ENCODE peak calls at places on chromosome 6, in ten cellular contexts. I is suprapubic skin, L is astrocyte, M is pancreas, A is neural progenitor cell, G is MM.1S, X is thoracic aorta, P is K562, W is HCT116, E is GM12865. Y is an unnamed sample.

GRCh38 chr6:143872211-143872610 is 7.9 kb downstream of the ZC2HC1B start:
- DNase-seq in P (no peak), X (no peak), W (no peak), A (no peak), L (no peak), G (peak; percentile 31), M (no peak), I (no peak), E (peak; percentile 58), Y (no peak)

GRCh38 chr6:31464252-31465184 is 33.4 kb upstream of the MICB start:
- DNase-seq in X (no peak), P (no peak), M (no peak), L (no peak), I (no peak), W (no peak), E (no peak), G (no peak), A (no peak), Y (no peak)

GRCh38 chr6:87763901-87764300 is 61.9 kb upstream of the AKIRIN2 start:
- DNase-seq in E (no peak), G (no peak), W (no peak), A (no peak), X (no peak), P (no peak), I (no peak), M (no peak), L (no peak), Y (no peak)

GRCh38 chr6:87277123-87277522 is 45.3 kb upstream of the SMIM8 start:
- DNase-seq in P (no peak), W (no peak), E (peak; percentile 31), X (no peak), A (no peak), M (no peak), G (no peak), I (no peak), L (no peak), Y (peak; percentile 7)

GRCh38 chr6:34596798-34597197 is 40.7 kb upstream of the SPDEF start:
- DNase-seq in L (no peak), I (no peak), E (no peak), G (no peak), M (no peak), X (no peak), A (no peak), P (no peak), W (no peak), Y (no peak)

GRCh38 chr6:20085817-20086216 is 126.5 kb downstream of the MBOAT1 start:
- DNase-seq in I (no peak), X (no peak), G (no peak), W (no peak), L (no peak), A (no peak), P (no peak), M (no peak), E (no peak), Y (no peak)

GRCh38 chr6:4134841-4135664 is at the start of gene ECI2:
- DNase-seq in P (peak; percentile 69), W (no peak), E (peak; percentile 69), G (peak; percentile 64), A (peak; percentile 92), X (peak; percentile 50), I (peak; percentile 85), L (peak; percentile 30), M (peak; percentile 82), Y (peak; percentile 62)

GRCh38 chr6:42790549-42791181 is 8.8 kb downstream of the BICRAL start:
- DNase-seq in M (no peak), L (no peak), E (no peak), I (no peak), W (no peak), P (peak; percentile 13), X (no peak), A (peak; percentile 56), G (no peak), Y (no peak)

GRCh38 chr6:125154184-125155135 is 887 bp downstream of the TPD52L1 start:
- DNase-seq in E (peak; percentile 17), W (peak; percentile 51), P (peak; percentile 51), X (no peak), A (peak; percentile 60), M (peak; percentile 76), L (peak; percentile 25), I (no peak), G (no peak), Y (no peak)

GRCh38 chr6:154277578-154278128 is 79.0 kb downstream of the IPCEF1 start:
- DNase-seq in E (no peak), A (no peak), G (no peak), I (no peak), M (no peak), W (no peak), L (no peak), P (no peak), X (no peak), Y (no peak)

GRCh38 chr6:19333936-19334335 is 503.2 kb upstream of the ID4 start:
- DNase-seq in I (no peak), W (no peak), M (no peak), G (no peak), A (no peak), L (peak; percentile 71), P (no peak), X (no peak), E (no peak), Y (no peak)

GRCh38 chr6:131459005-131459404 is 114.0 kb upstream of the ARG1 start:
- DNase-seq in W (no peak), P (no peak), I (no peak), M (no peak), E (no peak), G (no peak), X (no peak), A (no peak), L (no peak), Y (no peak)

GRCh38 chr6:170051229-170052172 is 239.4 kb downstream of the DLL1 start:
- DNase-seq in G (no peak), X (no peak), I (peak; percentile 77), P (no peak), A (no peak), E (no peak), M (peak; percentile 44), W (no peak), L (no peak), Y (no peak)

GRCh38 chr6:98295776-98296175 is 538.6 kb upstream of the POU3F2 start:
- DNase-seq in M (no peak), I (no peak), E (no peak), A (peak; percentile 72), X (no peak), P (no peak), L (no peak), W (no peak), G (no peak), Y (no peak)

GRCh38 chr6:107704377-107705013 is 119.6 kb downstream of the SCML4 start:
- DNase-seq in X (no peak), A (peak; percentile 67), G (peak; percentile 31), E (peak; percentile 55), M (no peak), L (peak; percentile 30), P (peak; percentile 63), W (peak; percentile 18), I (no peak), Y (peak; percentile 44)

GRCh38 chr6:153032255-153032882 is 29.9 kb upstream of the MTRF1L start:
- DNase-seq in L (peak; percentile 51), M (no peak), I (no peak), A (peak; percentile 9), G (peak; percentile 29), X (no peak), E (peak; percentile 18), P (no peak), W (peak; percentile 27), Y (peak; percentile 75)

GRCh38 chr6:27111743-27112142 is 135.8 kb upstream of the PRSS16 start:
- DNase-seq in X (no peak), M (no peak), A (no peak), L (no peak), W (no peak), I (no peak), P (no peak), E (no peak), G (no peak), Y (no peak)
- H3K4me3 ChIP-seq in X (no peak overlapping the region), M (no peak overlapping the region), A (no peak overlapping the region), L (no peak overlapping the region), W (no peak overlapping the region), I (no peak overlapping the region), P (no peak overlapping the region), E (no peak overlapping the region), G (no peak overlapping the region), Y (no peak overlapping the region)

DNA sequence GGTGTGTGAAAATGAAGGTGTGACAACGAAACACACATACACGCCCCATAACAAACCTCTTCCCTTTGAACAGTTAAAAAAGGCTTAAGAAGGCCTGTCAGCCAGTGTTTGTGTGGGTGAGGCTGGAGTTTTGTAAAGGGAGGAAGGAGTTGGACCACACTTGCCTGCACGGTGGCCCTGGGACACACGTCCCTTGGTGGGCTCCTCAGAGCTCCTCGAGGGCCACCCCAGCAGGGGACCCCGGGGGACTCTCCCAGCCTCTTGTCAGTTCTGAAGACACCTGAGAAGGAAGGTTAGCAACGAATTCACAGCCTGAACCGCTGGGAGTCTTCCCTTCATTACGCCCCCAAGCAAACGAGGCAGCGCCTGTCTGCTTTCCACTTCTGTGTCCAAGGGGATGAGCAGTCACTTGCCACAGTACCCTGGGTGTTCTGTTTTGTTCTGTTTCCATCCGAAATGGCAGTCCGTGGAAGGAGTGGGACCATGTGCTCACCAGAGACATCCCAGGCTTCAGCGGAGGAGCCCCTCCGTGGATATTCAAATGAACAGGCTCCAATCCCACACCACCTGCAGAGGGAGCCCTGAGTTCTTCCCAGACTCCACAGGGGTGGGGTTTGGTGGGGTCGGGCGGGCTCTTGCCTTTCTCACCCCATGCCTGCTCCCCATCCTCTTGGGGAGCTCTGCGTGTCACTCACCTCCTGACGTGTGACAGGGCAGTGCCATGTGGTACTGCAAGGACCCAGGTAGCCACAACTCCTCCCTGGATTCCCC is 68.6 kb downstream of the NRN1 start:
- DNase-seq in X (no peak), P (no peak), I (no peak), W (no peak), A (no peak), M (no peak), G (no peak), L (no peak), E (no peak), Y (no peak)
- TF ChIP-seq CTCF in X (no peak), P (no peak), I (no peak), W (no peak), A (peak; percentile 17), M (no peak), G (no peak), L (no peak), E (no peak), Y (no peak)

DNA sequence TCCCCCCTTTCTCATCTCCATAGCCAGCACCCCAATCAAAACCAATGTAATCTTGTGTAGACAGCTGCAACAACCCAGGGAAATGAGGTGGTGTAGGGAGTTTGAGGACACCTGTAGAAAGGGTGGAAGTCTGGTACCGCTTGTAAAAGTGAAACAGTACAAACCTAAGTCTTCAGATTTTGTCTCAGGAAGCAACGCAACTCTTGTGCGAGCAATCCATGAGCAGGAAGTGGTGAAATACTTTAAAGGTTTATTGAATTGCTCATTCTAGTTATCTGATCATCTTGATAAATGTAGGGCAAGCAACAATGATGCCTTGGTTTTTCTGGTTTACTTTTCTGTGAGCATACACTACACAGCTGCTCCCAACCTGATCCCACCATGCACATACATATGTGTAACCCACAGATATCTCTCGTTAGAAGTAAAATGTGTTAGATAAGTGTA is 71.1 kb upstream of the THEMIS start:
- DNase-seq in I (no peak), E (peak; percentile 21), L (peak; percentile 93), P (no peak), X (no peak), G (no peak), A (no peak), W (no peak), M (no peak), Y (peak; percentile 72)
- H3K4me3 ChIP-seq in I (no peak overlapping the region), E (no peak overlapping the region), L (peak overlapping the region; percentile 36), P (no peak overlapping the region), X (no peak overlapping the region), G (no peak overlapping the region), A (no peak overlapping the region), W (no peak overlapping the region), M (no peak overlapping the region), Y (no peak overlapping the region)

GRCh38 chr6:26258199-26258977 is 106.6 kb upstream of the BTN3A2 start:
- DNase-seq in P (peak; percentile 51), A (peak; percentile 39), E (peak; percentile 21), L (no peak), I (no peak), W (no peak), G (no peak), X (no peak), M (no peak), Y (no peak)
- TF ChIP-seq CTCF in P (peak; percentile 41), A (peak; percentile 46), E (peak; percentile 13), L (peak; percentile 13), I (no peak), W (peak; percentile 38), G (peak; percentile 36), X (no peak), M (no peak), Y (peak; percentile 18)